ENCODE peak calls at places on chromosomes 12 and 14, in seven cellular contexts. H is NCI-H1092, J is T-cell, B is BJ, Y is NCI-H748 treated with DMSO at 0.1 percent for 48 hours, R is NCI-H524 treated with DMSO at 0.1 percent for 48 hours, L is NCI-H460. K is an unnamed sample.
A peak's percentile ranks its signal among the peaks of the same experiment; 100 is the strongest.

GRCh38 chr14:81323621-81324400 is 76.3 kb downstream of the STON2 start:
- DNase-seq in L (peak; percentile 5), Y (peak; percentile 89), B (no peak), H (no peak), J (no peak), R (peak; percentile 46), K (peak; percentile 71)

GRCh38 chr12:89288959-89289358 is 63.3 kb downstream of the DUSP6 start:
- DNase-seq in L (no peak), Y (no peak), J (no peak), H (no peak), R (no peak), B (no peak), K (no peak)

GRCh38 chr12:111826316-111826715 is 15.7 kb upstream of the MAPKAPK5 start:
- DNase-seq in L (no peak), J (no peak), H (no peak), Y (no peak), B (no peak), R (no peak), K (no peak)

GRCh38 chr12:19415563-19415962 is 23.7 kb upstream of the AEBP2 start:
- DNase-seq in J (no peak), L (no peak), B (no peak), Y (no peak), H (no peak), R (no peak), K (no peak)

GRCh38 chr14:58108717-58109116 is 43.3 kb downstream of the ARMH4 start:
- DNase-seq in H (no peak), B (no peak), Y (no peak), R (no peak), L (no peak), J (no peak), K (no peak)

GRCh38 chr12:76029982-76030377 is 1.6 kb downstream of the PHLDA1 start:
- DNase-seq in R (no peak), L (peak; percentile 36), B (no peak), H (no peak), J (no peak), Y (no peak), K (no peak)

GRCh38 chr12:24960222-24960855 is 11.4 kb upstream of the BCAT1 start:
- DNase-seq in R (no peak), H (no peak), Y (no peak), B (no peak), J (no peak), L (peak; percentile 53), K (no peak)

GRCh38 chr14:21408152-21408551 is 24.3 kb upstream of the SUPT16H start:
- DNase-seq in R (no peak), J (no peak), H (no peak), B (no peak), Y (no peak), L (no peak), K (no peak)

GRCh38 chr12:45415393-45415817 is 199.5 kb downstream of the ANO6 start:
- DNase-seq in J (no peak), B (peak; percentile 97), R (no peak), Y (no peak), H (no peak), L (peak; percentile 93), K (no peak)

GRCh38 chr14:56659361-56659760 is 79.8 kb downstream of the TMEM260 start:
- DNase-seq in B (no peak), R (no peak), J (no peak), H (no peak), L (no peak), Y (no peak), K (no peak)

GRCh38 chr14:55749201-55749812 is 169.3 kb downstream of the KTN1 start:
- DNase-seq in H (no peak), J (no peak), L (no peak), Y (no peak), R (no peak), B (no peak), K (peak; percentile 21)

GRCh38 chr12:50353404-50353803 is 43.0 kb downstream of the FAM186A start:
- DNase-seq in B (no peak), J (no peak), R (no peak), L (no peak), Y (no peak), H (no peak), K (no peak)

GRCh38 chr14:68547305-68548193 is 245.3 kb downstream of the ZFP36L1 start:
- DNase-seq in R (no peak), J (no peak), Y (no peak), H (no peak), B (peak; percentile 79), L (peak; percentile 92), K (peak; percentile 81)

GRCh38 chr14:29016050-29016900 is 249.7 kb downstream of the FOXG1 start:
- DNase-seq in Y (peak; percentile 30), B (no peak), L (no peak), R (peak; percentile 65), J (no peak), H (peak; percentile 59), K (no peak)

GRCh38 chr12:56315256-56315625 is 547 bp downstream of the CNPY2 start:
- DNase-seq in L (no peak), B (no peak), J (no peak), R (no peak), H (no peak), Y (no peak), K (no peak)

GRCh38 chr12:26870491-26871419 is 37.8 kb upstream of the ITPR2 start:
- DNase-seq in R (peak; percentile 57), L (no peak), Y (no peak), J (no peak), B (no peak), H (peak; percentile 61), K (no peak)

GRCh38 chr14:32611752-32612151 is 282.7 kb downstream of the AKAP6 start:
- DNase-seq in L (no peak), J (no peak), R (no peak), Y (no peak), B (peak; percentile 71), H (no peak), K (no peak)

GRCh38 chr14:65483647-65484046 is 71.1 kb downstream of the FUT8 start:
- DNase-seq in L (no peak), H (no peak), R (no peak), B (no peak), Y (no peak), J (no peak), K (no peak)

GRCh38 chr12:1619599-1619998 is 9.4 kb upstream of the WNT5B start:
- DNase-seq in J (no peak), L (no peak), H (no peak), R (no peak), Y (no peak), B (no peak), K (no peak)

GRCh38 chr14:95056476-95056875 is 100.9 kb downstream of the DICER1 start:
- DNase-seq in Y (peak; percentile 56), L (no peak), J (no peak), R (no peak), B (no peak), H (peak; percentile 71), K (peak; percentile 19)

GRCh38 chr12:88420460-88420859 is 159.8 kb downstream of the KITLG start:
- DNase-seq in H (no peak), Y (no peak), J (no peak), B (peak; percentile 90), L (no peak), R (no peak), K (no peak)

GRCh38 chr14:38120109-38120508 is 87.6 kb upstream of the SSTR1 start:
- DNase-seq in Y (no peak), H (no peak), L (no peak), R (no peak), B (no peak), J (no peak), K (no peak)

GRCh38 chr14:21268612-21269251 is 510 bp downstream of the HNRNPC start:
- DNase-seq in Y (peak; percentile 33), B (no peak), R (no peak), H (peak; percentile 39), L (peak; percentile 56), J (no peak), K (no peak)

GRCh38 chr12:24226745-24227350 is 277.4 kb upstream of the SOX5 start:
- DNase-seq in B (peak; percentile 4), H (no peak), Y (no peak), L (peak; percentile 62), R (no peak), J (no peak), K (peak; percentile 25)

GRCh38 chr14:104999361-104999760 is 13.8 kb downstream of the CLBA1 start:
- DNase-seq in R (peak; percentile 40), B (no peak), Y (no peak), H (no peak), J (no peak), L (no peak), K (no peak)

GRCh38 chr12:4807813-4808212 is 87.6 kb downstream of the GALNT8 start:
- DNase-seq in Y (no peak), B (no peak), J (no peak), L (no peak), R (no peak), H (no peak), K (no peak)

GRCh38 chr14:99391671-99392070 is 89.0 kb downstream of the SETD3 start:
- DNase-seq in L (no peak), H (no peak), R (no peak), J (no peak), B (peak; percentile 10), Y (no peak), K (no peak)

GRCh38 chr14:62126885-62127478 is 364.8 kb downstream of the SNAPC1 start:
- DNase-seq in H (peak; percentile 65), R (peak; percentile 38), B (no peak), Y (peak; percentile 65), L (peak; percentile 58), J (no peak), K (no peak)

GRCh38 chr12:79690156-79690605 is 583 bp downstream of the PAWR start:
- DNase-seq in Y (no peak), R (no peak), B (no peak), J (no peak), H (no peak), L (peak; percentile 26), K (no peak)

GRCh38 chr14:94110552-94111181 is at the start of gene IFI27:
- DNase-seq in Y (no peak), L (peak; percentile 36), B (no peak), H (no peak), R (no peak), J (no peak), K (peak; percentile 40)

GRCh38 chr12:49332891-49333371 is 4.1 kb downstream of the C1QL4 start:
- DNase-seq in J (no peak), L (no peak), H (no peak), Y (peak; percentile 27), R (no peak), B (no peak), K (no peak)

GRCh38 chr14:29197557-29197956 is 431.0 kb downstream of the FOXG1 start:
- DNase-seq in L (no peak), B (no peak), Y (no peak), R (no peak), H (no peak), J (no peak), K (no peak)

GRCh38 chr12:22100952-22101748 is 55.1 kb downstream of the CMAS start:
- DNase-seq in Y (peak; percentile 18), J (no peak), L (peak; percentile 21), H (no peak), R (no peak), B (no peak), K (no peak)

GRCh38 chr14:72745991-72746980 is 147.6 kb downstream of the DPF3 start:
- DNase-seq in R (peak; percentile 99), J (no peak), Y (no peak), L (no peak), H (no peak), B (peak; percentile 35), K (no peak)

GRCh38 chr12:31737763-31738162 is 8.9 kb upstream of the AMN1 start:
- DNase-seq in R (no peak), L (no peak), H (no peak), B (no peak), J (no peak), Y (no peak), K (no peak)

GRCh38 chr12:111529424-111530368 is 69.4 kb downstream of the ATXN2 start:
- DNase-seq in Y (peak; percentile 34), J (peak; percentile 38), B (peak; percentile 6), R (no peak), L (peak; percentile 59), H (no peak), K (no peak)

K was measured in breast epithelium.